ENCODE peak calls at places on chromosomes 6 and 20, in eight cellular contexts. V, S, L, J, R, M, E and Q are unnamed samples.
A peak's percentile ranks its signal among the peaks of the same experiment; 100 is the strongest.

GRCh38 chr6:84026721-84027164 is 6.8 kb upstream of the MRAP2 start:
- DNase-seq in V (no peak), S (peak; percentile 21), L (no peak), J (no peak), R (no peak), M (no peak), E (no peak), Q (no peak)

GRCh38 chr20:22815206-22815551 is 219.9 kb upstream of the SSTR4 start:
- DNase-seq in V (no peak), S (no peak), L (no peak), J (no peak), R (no peak), M (no peak), E (no peak), Q (no peak)

GRCh38 chr6:54729716-54730115 is 116.9 kb upstream of the FAM83B start:
- DNase-seq in V (no peak), S (no peak), L (no peak), J (no peak), R (no peak), M (no peak), E (no peak), Q (no peak)

GRCh38 chr6:156719395-156719719 is 57.8 kb upstream of the ARID1B start:
- DNase-seq in V (peak; percentile 64), S (peak; percentile 46), L (no peak), J (no peak), R (no peak), M (no peak), E (no peak), Q (no peak)

GRCh38 chr6:27547157-27548075 is 74.5 kb upstream of the ZNF184 start:
- DNase-seq in V (no peak), S (no peak), L (no peak), J (no peak), R (no peak), M (no peak), E (peak; percentile 53), Q (no peak)

GRCh38 chr20:62313460-62314338 is 10.9 kb downstream of the ADRM1 start:
- DNase-seq in V (no peak), S (no peak), L (no peak), J (no peak), R (no peak), M (no peak), E (no peak), Q (no peak)

GRCh38 chr20:18571578-18571977 is 4.3 kb downstream of the SMIM26 start:
- DNase-seq in V (no peak), S (no peak), L (no peak), J (no peak), R (no peak), M (no peak), E (no peak), Q (no peak)

GRCh38 chr20:17029698-17030097 is 197.1 kb upstream of the PCSK2 start:
- DNase-seq in V (no peak), S (no peak), L (no peak), J (no peak), R (no peak), M (no peak), E (no peak), Q (no peak)

GRCh38 chr20:38706482-38706881 is 17.8 kb upstream of the SLC32A1 start:
- DNase-seq in V (no peak), S (no peak), L (no peak), J (no peak), R (peak; percentile 55), M (no peak), E (no peak), Q (no peak)

GRCh38 chr6:35228483-35228882 is 14.7 kb downstream of the SCUBE3 start:
- DNase-seq in V (no peak), S (no peak), L (no peak), J (no peak), R (no peak), M (no peak), E (no peak), Q (no peak)

GRCh38 chr6:33112148-33112547 is 36.4 kb downstream of the HLA-DPB1 start:
- DNase-seq in V (no peak), S (no peak), L (no peak), J (no peak), R (peak; percentile 50), M (no peak), E (no peak), Q (no peak)

GRCh38 chr6:143677891-143678737 is at the start of gene PHACTR2:
- DNase-seq in V (peak; percentile 92), S (peak; percentile 66), L (peak; percentile 60), J (peak; percentile 28), R (peak; percentile 92), M (no peak), E (peak; percentile 37), Q (peak; percentile 32)

GRCh38 chr6:100300221-100300736 is 164.4 kb downstream of the SIM1 start:
- DNase-seq in V (no peak), S (no peak), L (no peak), J (no peak), R (no peak), M (no peak), E (no peak), Q (no peak)

GRCh38 chr20:53623127-53623453 is 29.5 kb upstream of the ZNF217 start:
- DNase-seq in V (no peak), S (no peak), L (no peak), J (no peak), R (no peak), M (no peak), E (no peak), Q (no peak)

GRCh38 chr6:126041516-126042447 is 55.4 kb downstream of the TRMT11 start:
- DNase-seq in V (no peak), S (no peak), L (no peak), J (no peak), R (no peak), M (no peak), E (no peak), Q (no peak)

GRCh38 chr6:137571854-137572253 is 77.7 kb upstream of the OLIG3 start:
- DNase-seq in V (no peak), S (peak; percentile 44), L (no peak), J (no peak), R (peak; percentile 54), M (peak; percentile 0), E (peak; percentile 59), Q (no peak)

GRCh38 chr6:105318660-105319059 is 84.2 kb downstream of the PREP start:
- DNase-seq in V (no peak), S (no peak), L (no peak), J (no peak), R (no peak), M (no peak), E (no peak), Q (no peak)

GRCh38 chr6:170344631-170345576 is 38.3 kb downstream of the FAM120B start:
- DNase-seq in V (no peak), S (no peak), L (no peak), J (no peak), R (peak; percentile 60), M (no peak), E (no peak), Q (no peak)

GRCh38 chr20:54154439-54154838 is 19.3 kb downstream of the CYP24A1 start:
- DNase-seq in V (no peak), S (no peak), L (no peak), J (no peak), R (no peak), M (no peak), E (no peak), Q (no peak)

GRCh38 chr6:55901765-55902164 is 26.4 kb upstream of the BMP5 start:
- DNase-seq in V (no peak), S (no peak), L (no peak), J (no peak), R (no peak), M (no peak), E (no peak), Q (no peak)

GRCh38 chr6:86203044-86203443 is 560.4 kb upstream of the SYNCRIP start:
- DNase-seq in V (no peak), S (no peak), L (no peak), J (no peak), R (no peak), M (no peak), E (no peak), Q (no peak)

GRCh38 chr20:34249291-34249690 is 8.1 kb downstream of the ASIP start:
- DNase-seq in V (no peak), S (no peak), L (no peak), J (no peak), R (no peak), M (no peak), E (no peak), Q (no peak)

GRCh38 chr6:72182337-72183246 is 296.2 kb downstream of the RIMS1 start:
- DNase-seq in V (no peak), S (peak; percentile 60), L (peak; percentile 50), J (peak; percentile 28), R (peak; percentile 80), M (no peak), E (no peak), Q (peak; percentile 60)

GRCh38 chr20:3744806-3745685 is 12.6 kb downstream of the HSPA12B start:
- DNase-seq in V (peak; percentile 81), S (peak; percentile 71), L (no peak), J (no peak), R (peak; percentile 96), M (peak; percentile 32), E (peak; percentile 63), Q (no peak)

GRCh38 chr20:63653974-63654680 is 903 bp upstream of the STMN3 start:
- DNase-seq in V (no peak), S (no peak), L (no peak), J (no peak), R (no peak), M (no peak), E (no peak), Q (no peak)

GRCh38 chr6:21393426-21394165 is 200.0 kb upstream of the SOX4 start:
- DNase-seq in V (no peak), S (no peak), L (no peak), J (no peak), R (no peak), M (no peak), E (no peak), Q (no peak)

GRCh38 chr6:165573671-165574070 is 89.4 kb downstream of the PDE10A start:
- DNase-seq in V (no peak), S (no peak), L (no peak), J (no peak), R (no peak), M (no peak), E (no peak), Q (no peak)

GRCh38 chr6:140677781-140678528 is 1303.5 kb upstream of the CITED2 start:
- DNase-seq in V (no peak), S (no peak), L (no peak), J (no peak), R (no peak), M (no peak), E (no peak), Q (no peak)

GRCh38 chr20:63361507-63362425 is 617 bp upstream of the CHRNA4 start:
- DNase-seq in V (no peak), S (no peak), L (no peak), J (no peak), R (no peak), M (peak; percentile 90), E (no peak), Q (no peak)

GRCh38 chr6:42316390-42316970 is 98.8 kb upstream of the MRPS10 start:
- DNase-seq in V (no peak), S (peak; percentile 35), L (no peak), J (no peak), R (no peak), M (no peak), E (no peak), Q (no peak)

GRCh38 chr6:152404458-152404857 is 232.7 kb downstream of the SYNE1 start:
- DNase-seq in V (no peak), S (no peak), L (no peak), J (no peak), R (no peak), M (no peak), E (no peak), Q (no peak)

GRCh38 chr6:73704260-73704659 is 8.3 kb downstream of the CD109 start:
- DNase-seq in V (no peak), S (no peak), L (no peak), J (no peak), R (no peak), M (no peak), E (no peak), Q (peak; percentile 14)

GRCh38 chr6:130159876-130160415 is 62.8 kb downstream of the SAMD3 start:
- DNase-seq in V (no peak), S (no peak), L (no peak), J (no peak), R (no peak), M (no peak), E (no peak), Q (no peak)

GRCh38 chr6:79313254-79313653 is 78.8 kb upstream of the HMGN3 start:
- DNase-seq in V (no peak), S (no peak), L (no peak), J (no peak), R (no peak), M (no peak), E (no peak), Q (no peak)